ENCODE peak calls at places on chromosomes 5 and 9, in nine cellular contexts. E is sigmoid colon, W is suprapubic skin, T is esophagus muscularis mucosa, Z is stomach, D is ovary, U is A549, R is SK-N-SH, L is GM12878. A is an unnamed sample.
A peak's percentile ranks its signal among the peaks of the same experiment; 100 is the strongest.

GRCh38 chr5:147565524-147565923 is 55.7 kb upstream of the DPYSL3 start:
- DNase-seq in E (no peak), R (no peak), Z (no peak), L (no peak), T (no peak), W (no peak), U (peak; percentile 19), D (no peak), A (no peak)

GRCh38 chr5:139190125-139190524 is 8.0 kb downstream of the SIL1 start:
- DNase-seq in D (no peak), T (no peak), U (no peak), E (peak; percentile 27), R (no peak), W (no peak), L (no peak), Z (no peak), A (no peak)

GRCh38 chr5:13946111-13946510 is 1.6 kb upstream of the DNAH5 start:
- DNase-seq in L (no peak), D (no peak), T (no peak), U (no peak), W (no peak), E (no peak), Z (no peak), R (no peak), A (no peak)

GRCh38 chr5:71455427-71456361 is at the start of gene BDP1:
- DNase-seq in D (peak; percentile 97), Z (peak; percentile 98), U (peak; percentile 91), L (peak; percentile 77), T (peak; percentile 99), E (peak; percentile 97), R (peak; percentile 91), W (peak; percentile 97), A (peak; percentile 98)

GRCh38 chr5:169286572-169287325 is 14.2 kb downstream of the SLIT3 start:
- DNase-seq in L (no peak), T (no peak), U (no peak), D (no peak), R (no peak), Z (no peak), W (no peak), E (no peak), A (no peak)

GRCh38 chr9:99103909-99104458 is 929 bp upstream of the TGFBR1 start:
- DNase-seq in W (peak; percentile 71), U (no peak), T (no peak), D (peak; percentile 49), L (no peak), E (no peak), R (no peak), Z (no peak), A (no peak)

GRCh38 chr9:124593080-124594058 is 86.2 kb upstream of the NR5A1 start:
- DNase-seq in E (no peak), Z (no peak), T (no peak), L (no peak), R (no peak), W (no peak), D (no peak), U (no peak), A (no peak)

GRCh38 chr5:82405618-82406199 is 127.6 kb upstream of the RPS23 start:
- DNase-seq in W (no peak), D (no peak), L (no peak), E (no peak), Z (no peak), T (no peak), U (no peak), R (no peak), A (no peak)

GRCh38 chr5:125798311-125798710 is 624.9 kb upstream of the GRAMD2B start:
- DNase-seq in E (no peak), T (no peak), Z (no peak), L (no peak), D (no peak), W (no peak), R (no peak), U (no peak), A (no peak)

GRCh38 chr9:84937086-84937670 is 267.6 kb downstream of the NTRK2 start:
- DNase-seq in U (no peak), T (peak; percentile 57), W (no peak), Z (no peak), E (no peak), L (no peak), R (no peak), D (no peak), A (no peak)

GRCh38 chr9:98570663-98571440 is 137.9 kb downstream of the GABBR2 start:
- DNase-seq in Z (no peak), R (no peak), E (no peak), T (peak; percentile 90), L (no peak), W (no peak), D (no peak), U (no peak), A (no peak)

GRCh38 chr5:115262405-115263247 is at the start of gene PGGT1B:
- DNase-seq in W (peak; percentile 80), T (peak; percentile 93), Z (peak; percentile 77), E (peak; percentile 85), U (peak; percentile 54), D (peak; percentile 65), R (peak; percentile 90), L (peak; percentile 19), A (peak; percentile 77)

GRCh38 chr5:181248277-181248676 is 4.6 kb upstream of the RACK1 start:
- DNase-seq in R (no peak), U (no peak), E (no peak), T (no peak), W (no peak), L (no peak), D (no peak), Z (no peak), A (no peak)
- H3K4me3 ChIP-seq in R (peak overlapping the region; percentile 85), U (peak overlapping the region; percentile 94), E (peak overlapping the region; percentile 69), T (peak overlapping the region; percentile 82), W (peak overlapping the region; percentile 73), L (peak overlapping the region; percentile 98), D (peak overlapping the region; percentile 85), Z (peak overlapping the region; percentile 69), A (no peak overlapping the region)

GRCh38 chr5:127754259-127754658 is 51.1 kb downstream of the CCDC192 start:
- DNase-seq in R (no peak), Z (peak; percentile 44), T (no peak), L (no peak), E (no peak), D (no peak), W (no peak), U (no peak), A (no peak)
- TF ChIP-seq EP300 in R (no peak), Z (no peak), T (no peak), L (no peak), E (no peak), D (no peak), W (no peak), U (no peak), A (no peak)

GRCh38 chr5:85077581-85077980 is 692.9 kb upstream of the EDIL3 start:
- DNase-seq in E (no peak), L (no peak), T (no peak), Z (no peak), R (no peak), U (no peak), D (no peak), W (no peak), A (no peak)
- TF ChIP-seq CTCF in E (no peak), L (no peak), T (no peak), Z (no peak), R (no peak), U (no peak), D (no peak), W (no peak), A (no peak)

GRCh38 chr9:96859461-96860198 is 5.3 kb upstream of the ZNF782 start:
- DNase-seq in U (no peak), E (no peak), L (no peak), W (no peak), Z (no peak), D (no peak), T (no peak), R (peak; percentile 47), A (no peak)
- H3K4me3 ChIP-seq in U (no peak overlapping the region), E (no peak overlapping the region), L (no peak overlapping the region), W (no peak overlapping the region), Z (no peak overlapping the region), D (no peak overlapping the region), T (no peak overlapping the region), R (no peak overlapping the region), A (no peak overlapping the region)